ENCODE peak calls at places on chromosomes 11 and 22, in four cellular contexts. J is WTC11, F is K562, Z is HepG2. C is an unnamed sample.
A peak's percentile ranks its signal among the peaks of the same experiment; 100 is the strongest.

GRCh38 chr22:26139320-26139719 is 29.9 kb upstream of the SEZ6L start:
- DNase-seq in F (no peak), Z (no peak), J (no peak), C (peak; percentile 41)

GRCh38 chr11:13210424-13210823 is 67.2 kb upstream of the BMAL1 start:
- DNase-seq in F (peak; percentile 21), J (peak; percentile 62), Z (peak; percentile 57), C (peak; percentile 62)

GRCh38 chr22:30246962-30247376 is 410 bp upstream of the LIF start:
- DNase-seq in J (no peak), Z (no peak), F (no peak), C (peak; percentile 53)

GRCh38 chr11:12864316-12865156 is 144.6 kb upstream of the RASSF10 start:
- DNase-seq in Z (no peak), J (peak; percentile 53), F (no peak), C (peak; percentile 47)

GRCh38 chr11:67466962-67467771 is 1.9 kb downstream of the TMEM134 start:
- DNase-seq in J (no peak), Z (no peak), F (no peak), C (no peak)

GRCh38 chr11:15307600-15307999 is 192.9 kb downstream of the INSC start:
- DNase-seq in J (peak; percentile 50), Z (no peak), F (no peak), C (no peak)

GRCh38 chr11:83132191-83132590 is 24.7 kb upstream of the PCF11 start:
- DNase-seq in Z (no peak), F (no peak), J (no peak), C (no peak)

GRCh38 chr11:69979632-69980031 is 98.5 kb upstream of the ANO1 start:
- DNase-seq in Z (no peak), J (no peak), F (no peak), C (no peak)

GRCh38 chr11:77175869-77176539 is 48.0 kb downstream of the MYO7A start:
- DNase-seq in Z (no peak), J (peak; percentile 66), F (no peak), C (no peak)

GRCh38 chr22:23110190-23110921 is 31.4 kb downstream of the RSPH14 start:
- DNase-seq in Z (no peak), F (peak; percentile 60), J (no peak), C (peak; percentile 73)

GRCh38 chr11:282171-282570 is 4.0 kb downstream of the NLRP6 start:
- DNase-seq in Z (no peak), F (no peak), J (no peak), C (peak; percentile 25)

GRCh38 chr11:61507962-61508824 is at the start of gene LRRC10B:
- DNase-seq in F (peak; percentile 80), Z (no peak), J (peak; percentile 85), C (peak; percentile 93)

GRCh38 chr11:47186937-47187681 is 875 bp upstream of the PACSIN3 start:
- DNase-seq in F (peak; percentile 41), Z (peak; percentile 64), J (peak; percentile 74), C (peak; percentile 72)

GRCh38 chr11:35615911-35616900 is 2.1 kb upstream of the FJX1 start:
- DNase-seq in J (no peak), F (peak; percentile 56), Z (peak; percentile 27), C (peak; percentile 52)

GRCh38 chr11:64233913-64234839 is at the start of gene VEGFB:
- DNase-seq in F (peak; percentile 85), Z (no peak), J (peak; percentile 61), C (peak; percentile 92)

GRCh38 chr22:36252754-36253522 is at the start of gene APOL1:
- DNase-seq in Z (peak; percentile 63), J (no peak), F (peak; percentile 23), C (no peak)

GRCh38 chr11:419248-420005 is 4.6 kb upstream of the SIGIRR start:
- DNase-seq in F (no peak), J (peak; percentile 10), Z (no peak), C (no peak)

GRCh38 chr11:93727985-93728791 is 13.1 kb downstream of the TAF1D start:
- DNase-seq in Z (no peak), J (no peak), F (no peak), C (no peak)

GRCh38 chr11:116166788-116167465 is 605.9 kb downstream of the BUD13 start:
- DNase-seq in Z (no peak), F (no peak), J (no peak), C (no peak)

GRCh38 chr11:61369372-61370348 is 7.5 kb downstream of the TMEM138 start:
- DNase-seq in J (no peak), Z (peak; percentile 76), F (no peak), C (no peak)

GRCh38 chr11:109222730-109223129 is 199.3 kb upstream of the C11orf87 start:
- DNase-seq in F (no peak), Z (no peak), J (no peak), C (no peak)

GRCh38 chr11:109696191-109696897 is 274.4 kb downstream of the C11orf87 start:
- DNase-seq in Z (no peak), F (no peak), J (no peak), C (no peak)

GRCh38 chr22:22745225-22746060 is 101.0 kb downstream of the GGTLC2 start:
- DNase-seq in F (peak; percentile 83), J (peak; percentile 74), Z (peak; percentile 5), C (peak; percentile 28)

GRCh38 chr11:10838906-10839305 is 18.9 kb downstream of the ZBED5 start:
- DNase-seq in J (no peak), F (no peak), Z (no peak), C (peak; percentile 17)

GRCh38 chr22:36493690-36494110 is 12.3 kb upstream of the TXN2 start:
- DNase-seq in J (no peak), Z (no peak), F (no peak), C (no peak)

GRCh38 chr11:111359223-111360149 is 19.6 kb downstream of the POU2AF1 start:
- DNase-seq in F (peak; percentile 17), Z (peak; percentile 74), J (no peak), C (no peak)

GRCh38 chr11:78986305-78986704 is 411.6 kb upstream of the NARS2 start:
- DNase-seq in J (no peak), F (no peak), Z (no peak), C (no peak)

GRCh38 chr11:71147331-71147730 is 105.0 kb downstream of the SHANK2 start:
- DNase-seq in Z (no peak), F (no peak), J (no peak), C (no peak)

GRCh38 chr22:23229646-23230045 is 49.3 kb downstream of the BCR start:
- DNase-seq in Z (no peak), J (no peak), F (peak; percentile 59), C (no peak)

GRCh38 chr11:59029490-59029889 is 56.6 kb upstream of the GLYATL1B start:
- DNase-seq in F (no peak), Z (no peak), J (no peak), C (no peak)

GRCh38 chr11:78391424-78391823 is 26.2 kb downstream of the GAB2 start:
- DNase-seq in Z (no peak), J (no peak), F (no peak), C (no peak)

GRCh38 chr11:74159642-74160041 is 11.2 kb downstream of the C2CD3 start:
- DNase-seq in Z (no peak), J (no peak), F (no peak), C (no peak)

GRCh38 chr11:70743941-70744351 is 345.6 kb downstream of the CTTN start:
- DNase-seq in F (no peak), Z (no peak), J (no peak), C (no peak)

GRCh38 chr11:720642-721346 is 14.8 kb downstream of the EPS8L2 start:
- DNase-seq in J (peak; percentile 87), Z (no peak), F (peak; percentile 80), C (peak; percentile 86)

GRCh38 chr11:93738647-93739081 is 2.6 kb downstream of the TAF1D start:
- DNase-seq in F (no peak), J (no peak), Z (no peak), C (no peak)

GRCh38 chr11:65477271-65478029 is 21.4 kb upstream of the MALAT1 start:
- DNase-seq in Z (peak; percentile 88), F (peak; percentile 95), J (peak; percentile 87), C (peak; percentile 98)

GRCh38 chr22:47292546-47293320 is 530.3 kb downstream of the TBC1D22A start:
- DNase-seq in F (no peak), J (no peak), Z (no peak), C (no peak)

GRCh38 chr11:102849319-102849718 is 5.9 kb upstream of the MMP3 start:
- DNase-seq in Z (no peak), J (no peak), F (no peak), C (no peak)

GRCh38 chr11:68929135-68929534 is 25.4 kb downstream of the IGHMBP2 start:
- DNase-seq in J (no peak), F (no peak), Z (no peak), C (no peak)

GRCh38 chr22:39818050-39818449 is 75.5 kb downstream of the ENTHD1 start:
- DNase-seq in Z (no peak), F (no peak), J (no peak), C (no peak)
- TF ChIP-seq FOXJ3 in Z (no peak), F (no peak), J (no peak), C (no peak)

GRCh38 chr22:42500836-42501179 is 18.8 kb downstream of the RRP7A start:
- DNase-seq in F (no peak), Z (no peak), J (no peak), C (no peak)

DNA sequence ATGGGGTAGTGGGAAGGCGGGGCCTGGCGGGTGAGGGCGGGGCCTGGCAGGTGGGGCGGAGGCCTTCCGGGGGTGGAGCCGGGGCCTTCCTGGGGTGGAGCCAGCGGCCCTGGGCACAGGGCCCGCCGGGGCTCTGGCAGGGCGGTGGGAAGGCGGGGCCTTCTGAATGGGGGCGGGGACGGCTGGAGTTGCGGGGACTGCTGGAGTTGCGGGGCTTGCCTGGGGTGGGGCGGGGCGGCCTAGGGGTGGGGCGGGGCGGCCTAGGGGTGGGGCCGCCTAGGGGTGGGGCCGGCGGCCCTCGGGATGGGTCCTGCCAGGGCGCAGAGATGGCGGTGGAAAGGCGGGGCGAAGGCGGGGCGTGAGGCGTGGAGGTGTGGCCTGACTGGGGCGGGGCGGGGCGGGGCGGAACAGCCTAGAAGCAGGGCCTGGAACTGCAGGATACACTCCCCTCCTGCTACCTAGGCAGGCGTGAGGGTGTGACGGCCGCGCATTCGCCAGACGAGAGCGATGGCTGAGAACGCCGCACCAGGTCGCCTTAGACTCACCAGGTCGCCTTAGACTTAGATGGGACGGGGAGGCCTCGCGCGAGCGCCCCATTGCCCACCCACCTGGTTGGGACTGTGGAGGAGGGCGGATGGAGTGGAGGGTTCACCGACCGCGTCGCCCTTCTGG is 19.3 kb downstream of the RRP7A start:
- DNase-seq in Z (no peak), F (peak; percentile 95), J (peak; percentile 97), C (peak; percentile 96)
- TF ChIP-seq FOXJ3 in Z (no peak), F (no peak), J (no peak), C (no peak)

GRCh38 chr11:107384136-107384535 is 73.5 kb downstream of the CWF19L2 start:
- DNase-seq in J (no peak), Z (no peak), F (no peak), C (no peak)

GRCh38 chr11:107387666-107388065 is 70.0 kb downstream of the CWF19L2 start:
- DNase-seq in F (no peak), Z (no peak), J (no peak), C (no peak)

GRCh38 chr11:107385361-107385982 is 72.2 kb downstream of the CWF19L2 start:
- DNase-seq in J (no peak), F (no peak), Z (peak; percentile 88), C (no peak)
- TF ChIP-seq FOXJ3 in J (no peak), F (no peak), Z (peak; percentile 64), C (no peak)

DNA sequence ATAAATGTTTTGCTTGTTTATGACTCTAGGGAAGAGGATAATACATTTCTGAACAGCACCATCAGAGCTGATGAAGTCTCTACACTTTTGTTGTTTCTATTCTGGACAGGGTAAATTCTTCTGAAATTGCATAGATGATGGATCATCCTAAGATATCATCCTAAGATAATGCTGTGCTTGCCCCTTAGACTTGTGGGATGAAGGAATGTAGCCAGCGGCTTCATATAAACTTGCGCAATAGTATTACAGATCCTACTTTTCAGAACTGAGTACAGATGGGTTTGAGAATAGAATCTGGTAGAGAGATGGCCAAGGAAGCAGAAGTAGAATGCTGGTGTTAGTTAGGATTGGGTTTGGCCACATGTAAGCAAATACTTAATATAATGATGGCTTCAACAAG is 61.0 kb downstream of the NCAM1 start:
- DNase-seq in F (no peak), Z (no peak), J (no peak), C (no peak)
- TF ChIP-seq FOXJ3 in F (no peak), Z (no peak), J (no peak), C (no peak)